ENCODE peak calls at places on chromosomes 11 and 22, in eight cellular contexts. One of them, this sample, is unnamed.

GRCh38 chr11:120912915-120913314 is 111.0 kb upstream of the TBCEL start:
- DNase-seq in AG10803: no peak
- DNase-seq in cardiac muscle cell: no peak
- DNase-seq in Panc1: no peak
- DNase-seq in neural progenitor cell: no peak
- DNase-seq in K562: no peak
- DNase-seq in left lung: no peak
- DNase-seq in fibroblast of the aortic adventitia: no peak
- DNase-seq in this sample: no peak

GRCh38 chr11:58965246-58965985 is 26.1 kb downstream of the GLYATL1 start:
- DNase-seq in K562: no peak
- DNase-seq in cardiac muscle cell: no peak
- DNase-seq in Panc1: no peak
- DNase-seq in fibroblast of the aortic adventitia: peak
- DNase-seq in neural progenitor cell: no peak
- DNase-seq in left lung: no peak
- DNase-seq in AG10803: peak
- DNase-seq in this sample: no peak

GRCh38 chr11:128757235-128757711 is 63.4 kb downstream of the FLI1 start:
- DNase-seq in fibroblast of the aortic adventitia: no peak
- DNase-seq in neural progenitor cell: no peak
- DNase-seq in left lung: peak
- DNase-seq in cardiac muscle cell: no peak
- DNase-seq in K562: peak
- DNase-seq in Panc1: no peak
- DNase-seq in AG10803: no peak
- DNase-seq in this sample: peak

GRCh38 chr11:124670732-124671131 is 2.8 kb downstream of the SIAE start:
- DNase-seq in neural progenitor cell: no peak
- DNase-seq in left lung: no peak
- DNase-seq in K562: no peak
- DNase-seq in Panc1: no peak
- DNase-seq in fibroblast of the aortic adventitia: peak
- DNase-seq in cardiac muscle cell: no peak
- DNase-seq in AG10803: peak
- DNase-seq in this sample: peak

GRCh38 chr11:98194611-98195010 is 826.1 kb upstream of the CNTN5 start:
- DNase-seq in AG10803: no peak
- DNase-seq in fibroblast of the aortic adventitia: no peak
- DNase-seq in Panc1: no peak
- DNase-seq in neural progenitor cell: no peak
- DNase-seq in K562: no peak
- DNase-seq in left lung: no peak
- DNase-seq in cardiac muscle cell: no peak
- DNase-seq in this sample: no peak

GRCh38 chr11:34929794-34930763 is 13.7 kb downstream of the PDHX start:
- DNase-seq in neural progenitor cell: no peak
- DNase-seq in left lung: no peak
- DNase-seq in fibroblast of the aortic adventitia: no peak
- DNase-seq in AG10803: no peak
- DNase-seq in Panc1: no peak
- DNase-seq in cardiac muscle cell: no peak
- DNase-seq in K562: no peak
- DNase-seq in this sample: no peak

GRCh38 chr11:108616549-108616948 is 23.0 kb upstream of the EXPH5 start:
- DNase-seq in K562: no peak
- DNase-seq in fibroblast of the aortic adventitia: peak
- DNase-seq in neural progenitor cell: no peak
- DNase-seq in Panc1: peak
- DNase-seq in AG10803: peak
- DNase-seq in left lung: no peak
- DNase-seq in cardiac muscle cell: no peak
- DNase-seq in this sample: peak

GRCh38 chr11:11510939-11511338 is 110.9 kb downstream of the GALNT18 start:
- DNase-seq in neural progenitor cell: peak
- DNase-seq in left lung: no peak
- DNase-seq in K562: no peak
- DNase-seq in cardiac muscle cell: no peak
- DNase-seq in Panc1: no peak
- DNase-seq in AG10803: no peak
- DNase-seq in fibroblast of the aortic adventitia: no peak
- DNase-seq in this sample: no peak

GRCh38 chr11:94574193-94574961 is 7.2 kb downstream of the PIWIL4 start:
- DNase-seq in neural progenitor cell: no peak
- DNase-seq in left lung: peak
- DNase-seq in Panc1: no peak
- DNase-seq in K562: no peak
- DNase-seq in cardiac muscle cell: no peak
- DNase-seq in AG10803: peak
- DNase-seq in fibroblast of the aortic adventitia: peak
- DNase-seq in this sample: peak

GRCh38 chr11:103714246-103714645 is 322.2 kb upstream of the DDI1 start:
- DNase-seq in left lung: no peak
- DNase-seq in K562: no peak
- DNase-seq in fibroblast of the aortic adventitia: peak
- DNase-seq in AG10803: peak
- DNase-seq in cardiac muscle cell: no peak
- DNase-seq in neural progenitor cell: no peak
- DNase-seq in Panc1: no peak
- DNase-seq in this sample: peak

GRCh38 chr11:82903843-82904586 is 2.5 kb downstream of the DDIAS start:
- DNase-seq in fibroblast of the aortic adventitia: no peak
- DNase-seq in K562: no peak
- DNase-seq in Panc1: no peak
- DNase-seq in AG10803: no peak
- DNase-seq in cardiac muscle cell: no peak
- DNase-seq in left lung: no peak
- DNase-seq in neural progenitor cell: no peak
- DNase-seq in this sample: no peak

GRCh38 chr11:82907376-82907775 is 5.8 kb downstream of the DDIAS start:
- DNase-seq in neural progenitor cell: no peak
- DNase-seq in left lung: no peak
- DNase-seq in Panc1: no peak
- DNase-seq in AG10803: no peak
- DNase-seq in fibroblast of the aortic adventitia: no peak
- DNase-seq in K562: no peak
- DNase-seq in cardiac muscle cell: no peak
- DNase-seq in this sample: no peak

GRCh38 chr11:82906931-82907330 is 5.4 kb downstream of the DDIAS start:
- DNase-seq in K562: no peak
- DNase-seq in left lung: no peak
- DNase-seq in Panc1: no peak
- DNase-seq in AG10803: no peak
- DNase-seq in cardiac muscle cell: no peak
- DNase-seq in fibroblast of the aortic adventitia: peak
- DNase-seq in neural progenitor cell: no peak
- DNase-seq in this sample: no peak

GRCh38 chr11:82908311-82908710 is 6.8 kb downstream of the DDIAS start:
- DNase-seq in AG10803: no peak
- DNase-seq in K562: no peak
- DNase-seq in neural progenitor cell: no peak
- DNase-seq in left lung: no peak
- DNase-seq in Panc1: no peak
- DNase-seq in cardiac muscle cell: no peak
- DNase-seq in fibroblast of the aortic adventitia: no peak
- DNase-seq in this sample: no peak

DNA sequence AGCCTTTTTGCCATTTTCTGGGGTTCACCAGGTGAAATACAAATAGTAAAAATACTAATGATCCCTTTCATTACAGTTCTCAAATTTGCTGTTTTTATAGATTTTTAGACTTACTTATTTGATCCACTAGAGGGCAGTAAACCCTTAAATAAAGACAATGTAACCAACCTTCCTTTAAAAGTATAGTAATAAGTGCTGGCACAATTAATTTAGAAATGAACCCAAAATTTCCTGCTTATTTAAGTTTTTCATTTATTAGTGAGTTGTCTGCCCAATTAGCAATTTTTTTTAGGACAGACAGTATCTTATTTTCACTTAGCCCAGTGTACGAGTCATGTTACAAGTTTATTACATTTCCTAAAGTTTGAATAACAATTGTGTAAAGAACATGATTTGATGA is 4.7 kb downstream of the DDIAS start:
- DNase-seq in left lung: no peak
- DNase-seq in AG10803: peak
- DNase-seq in cardiac muscle cell: peak
- DNase-seq in Panc1: no peak
- DNase-seq in fibroblast of the aortic adventitia: peak
- DNase-seq in neural progenitor cell: peak
- DNase-seq in K562: no peak
- DNase-seq in this sample: peak
- H3K4me3 ChIP-seq in left lung: no peak
- H3K4me3 ChIP-seq in AG10803: no peak
- H3K4me3 ChIP-seq in cardiac muscle cell: no peak
- H3K4me3 ChIP-seq in Panc1: no peak
- H3K4me3 ChIP-seq in fibroblast of the aortic adventitia: no peak
- H3K4me3 ChIP-seq in neural progenitor cell: no peak
- H3K4me3 ChIP-seq in K562: no peak
- H3K4me3 ChIP-seq in this sample: no peak

DNA sequence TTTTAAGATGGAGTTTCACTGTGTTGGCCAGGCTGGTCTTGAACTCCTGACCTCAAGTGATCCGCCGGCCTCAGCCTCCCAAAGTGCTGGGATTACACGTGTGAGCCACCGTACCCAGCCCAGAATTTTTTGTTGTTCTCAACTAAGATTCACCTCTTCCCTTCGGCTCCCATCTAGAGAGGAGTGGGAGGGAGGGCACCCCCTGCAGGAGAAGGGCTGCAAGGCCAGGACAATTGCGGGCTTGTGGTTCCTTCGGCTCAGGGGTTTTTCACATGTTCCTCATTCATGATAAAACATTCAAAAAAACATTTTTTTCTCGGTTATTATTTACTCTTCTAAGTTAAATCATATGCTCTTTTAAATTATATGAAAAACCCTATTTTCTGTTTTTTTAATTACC is 201.1 kb upstream of the LRRC4C start:
- DNase-seq in neural progenitor cell: peak
- DNase-seq in AG10803: no peak
- DNase-seq in left lung: no peak
- DNase-seq in Panc1: no peak
- DNase-seq in cardiac muscle cell: no peak
- DNase-seq in K562: no peak
- DNase-seq in fibroblast of the aortic adventitia: no peak
- DNase-seq in this sample: no peak
- TF ChIP-seq CTCF in neural progenitor cell: peak
- TF ChIP-seq CTCF in AG10803: no peak
- TF ChIP-seq CTCF in left lung: no peak
- TF ChIP-seq CTCF in Panc1: peak
- TF ChIP-seq CTCF in cardiac muscle cell: no peak
- TF ChIP-seq CTCF in K562: no peak
- TF ChIP-seq CTCF in fibroblast of the aortic adventitia: no peak
- TF ChIP-seq CTCF in this sample: peak

DNA sequence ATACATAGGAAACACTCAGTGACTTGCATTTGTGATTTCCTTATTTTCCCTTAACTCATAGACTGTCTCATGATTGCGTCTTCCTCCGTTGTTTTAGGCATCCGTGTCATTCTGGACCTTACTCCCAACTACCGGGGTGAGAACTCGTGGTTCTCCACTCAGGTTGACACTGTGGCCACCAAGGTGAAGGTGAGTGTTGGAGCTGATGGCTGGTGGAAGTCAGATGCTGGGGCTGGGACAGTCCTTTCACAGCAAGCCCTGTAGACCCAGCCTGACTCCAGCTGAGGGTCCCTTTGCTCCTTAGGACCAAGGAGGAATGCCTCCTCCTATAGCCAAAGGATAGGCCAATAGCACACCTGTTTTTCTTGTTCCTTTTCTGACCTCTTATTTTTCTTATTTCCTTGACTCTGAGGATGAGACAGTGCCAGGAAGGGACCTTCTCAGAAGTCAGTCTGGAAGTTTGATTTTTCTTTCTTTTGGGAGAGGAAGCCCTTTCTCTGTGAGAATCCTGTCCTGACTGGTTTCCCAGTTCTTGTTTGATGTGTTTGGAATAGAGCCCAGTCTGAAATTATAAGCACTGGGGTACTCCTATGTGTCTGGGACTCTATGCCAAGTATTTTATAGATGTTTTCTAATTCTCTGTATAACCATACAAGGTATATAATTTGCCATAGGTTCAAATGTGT is 2.3 kb downstream of the SLC3A2 start:
- DNase-seq in K562: no peak
- DNase-seq in AG10803: no peak
- DNase-seq in left lung: no peak
- DNase-seq in cardiac muscle cell: no peak
- DNase-seq in Panc1: no peak
- DNase-seq in fibroblast of the aortic adventitia: no peak
- DNase-seq in neural progenitor cell: no peak
- DNase-seq in this sample: no peak
- H3K4me3 ChIP-seq in K562: peak
- H3K4me3 ChIP-seq in AG10803: peak
- H3K4me3 ChIP-seq in left lung: peak
- H3K4me3 ChIP-seq in cardiac muscle cell: no peak
- H3K4me3 ChIP-seq in Panc1: peak
- H3K4me3 ChIP-seq in fibroblast of the aortic adventitia: peak
- H3K4me3 ChIP-seq in neural progenitor cell: peak
- H3K4me3 ChIP-seq in this sample: peak

GRCh38 chr22:29704528-29705285 is 15.1 kb upstream of the CABP7 start:
- DNase-seq in cardiac muscle cell: no peak
- DNase-seq in Panc1: no peak
- DNase-seq in AG10803: peak
- DNase-seq in K562: no peak
- DNase-seq in left lung: no peak
- DNase-seq in fibroblast of the aortic adventitia: peak
- DNase-seq in neural progenitor cell: no peak
- DNase-seq in this sample: peak

GRCh38 chr22:29706493-29706892 is 13.3 kb upstream of the CABP7 start:
- DNase-seq in Panc1: no peak
- DNase-seq in cardiac muscle cell: no peak
- DNase-seq in fibroblast of the aortic adventitia: no peak
- DNase-seq in AG10803: no peak
- DNase-seq in neural progenitor cell: peak
- DNase-seq in left lung: no peak
- DNase-seq in K562: no peak
- DNase-seq in this sample: no peak

GRCh38 chr22:29707471-29707870 is 12.3 kb upstream of the CABP7 start:
- DNase-seq in AG10803: no peak
- DNase-seq in cardiac muscle cell: no peak
- DNase-seq in fibroblast of the aortic adventitia: no peak
- DNase-seq in K562: no peak
- DNase-seq in left lung: no peak
- DNase-seq in Panc1: no peak
- DNase-seq in neural progenitor cell: no peak
- DNase-seq in this sample: no peak

GRCh38 chr22:29705651-29706050 is 14.2 kb upstream of the CABP7 start:
- DNase-seq in fibroblast of the aortic adventitia: no peak
- DNase-seq in neural progenitor cell: no peak
- DNase-seq in Panc1: no peak
- DNase-seq in left lung: no peak
- DNase-seq in K562: no peak
- DNase-seq in AG10803: no peak
- DNase-seq in cardiac muscle cell: no peak
- DNase-seq in this sample: no peak

DNA sequence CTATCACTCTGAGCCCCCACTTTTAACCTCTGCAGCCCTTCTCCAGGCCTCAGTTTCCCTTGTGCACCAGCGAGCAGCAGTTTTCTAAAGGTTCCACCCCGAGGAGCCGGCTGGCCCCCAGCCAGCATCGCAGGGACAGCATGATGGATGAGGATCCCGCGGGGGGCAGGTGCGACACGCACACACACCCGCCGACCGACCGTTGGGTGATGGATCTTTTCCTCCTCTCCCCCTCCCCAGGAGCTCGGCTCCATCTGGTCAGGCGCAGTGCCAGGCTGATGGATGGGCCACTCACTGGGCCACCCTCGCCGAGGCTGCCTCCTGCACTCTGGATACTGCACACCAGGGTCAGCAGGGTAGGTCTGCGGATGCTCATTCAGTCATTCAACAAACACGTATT is 12.8 kb upstream of the CABP7 start:
- DNase-seq in AG10803: no peak
- DNase-seq in cardiac muscle cell: no peak
- DNase-seq in K562: no peak
- DNase-seq in left lung: no peak
- DNase-seq in neural progenitor cell: no peak
- DNase-seq in Panc1: no peak
- DNase-seq in fibroblast of the aortic adventitia: no peak
- DNase-seq in this sample: no peak
- TF ChIP-seq CTCF in AG10803: no peak
- TF ChIP-seq CTCF in cardiac muscle cell: no peak
- TF ChIP-seq CTCF in K562: no peak
- TF ChIP-seq CTCF in left lung: no peak
- TF ChIP-seq CTCF in neural progenitor cell: no peak
- TF ChIP-seq CTCF in Panc1: no peak
- TF ChIP-seq CTCF in fibroblast of the aortic adventitia: no peak
- TF ChIP-seq CTCF in this sample: no peak

This sample was measured in fibroblast of pulmonary artery.